ENCODE peak calls at places on chromosome 6, in six cellular contexts. One of them, this sample, is unnamed.

GRCh38 chr6:155782320-155782730 is 326.7 kb upstream of the NOX3 start:
- DNase-seq in CD4-positive, alpha-beta T cell: no peak
- DNase-seq in breast epithelium: peak
- DNase-seq in psoas muscle: no peak
- DNase-seq in pancreas: no peak
- DNase-seq in CD8-positive, alpha-beta T cell: no peak
- DNase-seq in this sample: peak

GRCh38 chr6:39451831-39452230 is 129.3 kb upstream of the KCNK16 start:
- DNase-seq in CD4-positive, alpha-beta T cell: no peak
- DNase-seq in breast epithelium: no peak
- DNase-seq in psoas muscle: no peak
- DNase-seq in pancreas: no peak
- DNase-seq in CD8-positive, alpha-beta T cell: no peak
- DNase-seq in this sample: no peak

GRCh38 chr6:148374040-148374439 is 31.4 kb downstream of the SASH1 start:
- DNase-seq in CD4-positive, alpha-beta T cell: no peak
- DNase-seq in breast epithelium: no peak
- DNase-seq in psoas muscle: no peak
- DNase-seq in pancreas: no peak
- DNase-seq in CD8-positive, alpha-beta T cell: no peak
- DNase-seq in this sample: no peak

GRCh38 chr6:32439139-32439538 is 548 bp upstream of the HLA-DRA start:
- DNase-seq in CD4-positive, alpha-beta T cell: no peak
- DNase-seq in breast epithelium: no peak
- DNase-seq in psoas muscle: no peak
- DNase-seq in pancreas: no peak
- DNase-seq in CD8-positive, alpha-beta T cell: no peak
- DNase-seq in this sample: no peak

GRCh38 chr6:127053032-127053908 is 65.2 kb upstream of the RSPO3 start:
- DNase-seq in CD4-positive, alpha-beta T cell: no peak
- DNase-seq in breast epithelium: no peak
- DNase-seq in psoas muscle: no peak
- DNase-seq in pancreas: no peak
- DNase-seq in CD8-positive, alpha-beta T cell: no peak
- DNase-seq in this sample: no peak

GRCh38 chr6:150229775-150230561 is 87.1 kb downstream of the PPP1R14C start:
- DNase-seq in CD4-positive, alpha-beta T cell: no peak
- DNase-seq in breast epithelium: no peak
- DNase-seq in psoas muscle: no peak
- DNase-seq in pancreas: no peak
- DNase-seq in CD8-positive, alpha-beta T cell: no peak
- DNase-seq in this sample: no peak

GRCh38 chr6:68756454-68757375 is 121.6 kb downstream of the ADGRB3 start:
- DNase-seq in CD4-positive, alpha-beta T cell: no peak
- DNase-seq in breast epithelium: no peak
- DNase-seq in psoas muscle: no peak
- DNase-seq in pancreas: no peak
- DNase-seq in CD8-positive, alpha-beta T cell: no peak
- DNase-seq in this sample: no peak

GRCh38 chr6:166104872-166105271 is 62.8 kb downstream of the TBXT start:
- DNase-seq in CD4-positive, alpha-beta T cell: no peak
- DNase-seq in breast epithelium: no peak
- DNase-seq in psoas muscle: no peak
- DNase-seq in pancreas: no peak
- DNase-seq in CD8-positive, alpha-beta T cell: no peak
- DNase-seq in this sample: no peak

GRCh38 chr6:149060985-149061760 is 256.3 kb upstream of the TAB2 start:
- DNase-seq in CD4-positive, alpha-beta T cell: no peak
- DNase-seq in breast epithelium: no peak
- DNase-seq in psoas muscle: no peak
- DNase-seq in pancreas: no peak
- DNase-seq in CD8-positive, alpha-beta T cell: no peak
- DNase-seq in this sample: peak

GRCh38 chr6:37699138-37699766 is 1.6 kb upstream of the MDGA1 start:
- DNase-seq in CD4-positive, alpha-beta T cell: peak
- DNase-seq in breast epithelium: no peak
- DNase-seq in psoas muscle: no peak
- DNase-seq in pancreas: no peak
- DNase-seq in CD8-positive, alpha-beta T cell: no peak
- DNase-seq in this sample: peak

GRCh38 chr6:12610862-12611261 is 105.7 kb upstream of the PHACTR1 start:
- DNase-seq in CD4-positive, alpha-beta T cell: no peak
- DNase-seq in breast epithelium: no peak
- DNase-seq in psoas muscle: no peak
- DNase-seq in pancreas: no peak
- DNase-seq in CD8-positive, alpha-beta T cell: no peak
- DNase-seq in this sample: no peak

GRCh38 chr6:137805622-137806021 is 61.4 kb upstream of the TNFAIP3 start:
- DNase-seq in CD4-positive, alpha-beta T cell: no peak
- DNase-seq in breast epithelium: no peak
- DNase-seq in psoas muscle: peak
- DNase-seq in pancreas: no peak
- DNase-seq in CD8-positive, alpha-beta T cell: no peak
- DNase-seq in this sample: no peak

GRCh38 chr6:30399390-30400058 is 54.6 kb downstream of the RPP21 start:
- DNase-seq in CD4-positive, alpha-beta T cell: no peak
- DNase-seq in breast epithelium: no peak
- DNase-seq in psoas muscle: no peak
- DNase-seq in pancreas: no peak
- DNase-seq in CD8-positive, alpha-beta T cell: no peak
- DNase-seq in this sample: no peak

GRCh38 chr6:158322724-158323560 is 10.7 kb downstream of the TULP4 start:
- DNase-seq in CD4-positive, alpha-beta T cell: no peak
- DNase-seq in breast epithelium: no peak
- DNase-seq in psoas muscle: no peak
- DNase-seq in pancreas: no peak
- DNase-seq in CD8-positive, alpha-beta T cell: no peak
- DNase-seq in this sample: no peak

GRCh38 chr6:16318538-16318937 is 80.2 kb downstream of the GMPR start:
- DNase-seq in CD4-positive, alpha-beta T cell: no peak
- DNase-seq in breast epithelium: no peak
- DNase-seq in psoas muscle: no peak
- DNase-seq in pancreas: no peak
- DNase-seq in CD8-positive, alpha-beta T cell: no peak
- DNase-seq in this sample: no peak

GRCh38 chr6:109340811-109341210 is 41.5 kb downstream of the CD164 start:
- DNase-seq in CD4-positive, alpha-beta T cell: no peak
- DNase-seq in breast epithelium: no peak
- DNase-seq in psoas muscle: no peak
- DNase-seq in pancreas: no peak
- DNase-seq in CD8-positive, alpha-beta T cell: no peak
- DNase-seq in this sample: no peak

GRCh38 chr6:97136644-97137358 is 146.2 kb downstream of the MMS22L start:
- DNase-seq in CD4-positive, alpha-beta T cell: no peak
- DNase-seq in breast epithelium: no peak
- DNase-seq in psoas muscle: no peak
- DNase-seq in pancreas: no peak
- DNase-seq in CD8-positive, alpha-beta T cell: no peak
- DNase-seq in this sample: no peak

GRCh38 chr6:81865712-81866111 is 113.2 kb upstream of the TENT5A start:
- DNase-seq in CD4-positive, alpha-beta T cell: no peak
- DNase-seq in breast epithelium: no peak
- DNase-seq in psoas muscle: no peak
- DNase-seq in pancreas: no peak
- DNase-seq in CD8-positive, alpha-beta T cell: no peak
- DNase-seq in this sample: no peak

GRCh38 chr6:140909156-140909555 is 1223.6 kb upstream of the GJE1 start:
- DNase-seq in CD4-positive, alpha-beta T cell: no peak
- DNase-seq in breast epithelium: no peak
- DNase-seq in psoas muscle: no peak
- DNase-seq in pancreas: no peak
- DNase-seq in CD8-positive, alpha-beta T cell: no peak
- DNase-seq in this sample: no peak

GRCh38 chr6:134240664-134241431 is 77.1 kb downstream of the SGK1 start:
- DNase-seq in CD4-positive, alpha-beta T cell: peak
- DNase-seq in breast epithelium: peak
- DNase-seq in psoas muscle: peak
- DNase-seq in pancreas: no peak
- DNase-seq in CD8-positive, alpha-beta T cell: peak
- DNase-seq in this sample: peak

GRCh38 chr6:30722280-30723112 is 2.3 kb downstream of the TUBB start:
- DNase-seq in CD4-positive, alpha-beta T cell: peak
- DNase-seq in breast epithelium: peak
- DNase-seq in psoas muscle: peak
- DNase-seq in pancreas: peak
- DNase-seq in CD8-positive, alpha-beta T cell: peak
- DNase-seq in this sample: peak

GRCh38 chr6:137277971-137278602 is 58.9 kb upstream of the IFNGR1 start:
- DNase-seq in CD4-positive, alpha-beta T cell: no peak
- DNase-seq in breast epithelium: no peak
- DNase-seq in psoas muscle: no peak
- DNase-seq in pancreas: no peak
- DNase-seq in CD8-positive, alpha-beta T cell: no peak
- DNase-seq in this sample: no peak

GRCh38 chr6:11042750-11043551 is 1.2 kb downstream of the ELOVL2 start:
- DNase-seq in CD4-positive, alpha-beta T cell: no peak
- DNase-seq in breast epithelium: no peak
- DNase-seq in psoas muscle: no peak
- DNase-seq in pancreas: no peak
- DNase-seq in CD8-positive, alpha-beta T cell: no peak
- DNase-seq in this sample: no peak

GRCh38 chr6:113447088-113447831 is 409.9 kb upstream of the MARCKS start:
- DNase-seq in CD4-positive, alpha-beta T cell: no peak
- DNase-seq in breast epithelium: no peak
- DNase-seq in psoas muscle: no peak
- DNase-seq in pancreas: no peak
- DNase-seq in CD8-positive, alpha-beta T cell: no peak
- DNase-seq in this sample: no peak

GRCh38 chr6:139711714-139712585 is 337.5 kb upstream of the CITED2 start:
- DNase-seq in CD4-positive, alpha-beta T cell: no peak
- DNase-seq in breast epithelium: no peak
- DNase-seq in psoas muscle: no peak
- DNase-seq in pancreas: no peak
- DNase-seq in CD8-positive, alpha-beta T cell: no peak
- DNase-seq in this sample: no peak

GRCh38 chr6:158474961-158475343 is 84.9 kb upstream of the TMEM181 start:
- DNase-seq in CD4-positive, alpha-beta T cell: no peak
- DNase-seq in breast epithelium: no peak
- DNase-seq in psoas muscle: no peak
- DNase-seq in pancreas: no peak
- DNase-seq in CD8-positive, alpha-beta T cell: no peak
- DNase-seq in this sample: peak

GRCh38 chr6:56842602-56843475 is 112.1 kb upstream of the BEND6 start:
- DNase-seq in CD4-positive, alpha-beta T cell: no peak
- DNase-seq in breast epithelium: no peak
- DNase-seq in psoas muscle: peak
- DNase-seq in pancreas: peak
- DNase-seq in CD8-positive, alpha-beta T cell: no peak
- DNase-seq in this sample: no peak

DNA sequence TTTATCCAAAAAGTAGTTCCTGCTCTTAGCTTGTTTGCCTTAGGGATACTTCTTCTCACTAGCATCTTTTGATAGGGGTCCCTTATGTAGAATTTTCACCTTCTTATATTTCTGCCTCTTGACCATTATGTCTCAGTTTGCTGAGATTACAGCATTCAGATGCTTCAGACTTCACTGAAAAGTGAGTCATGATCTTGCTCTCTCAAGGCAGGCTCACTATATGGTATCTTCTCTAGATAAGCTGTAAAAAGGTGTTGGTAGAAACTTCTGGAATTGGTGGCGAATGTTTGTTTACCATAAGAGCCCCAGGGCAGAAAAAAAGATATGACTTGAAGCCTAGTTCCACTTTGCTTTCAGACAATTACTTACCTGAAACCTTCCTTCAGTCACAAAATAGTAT is 19.7 kb downstream of the GTPBP2 start:
- DNase-seq in CD4-positive, alpha-beta T cell: no peak
- DNase-seq in breast epithelium: no peak
- DNase-seq in psoas muscle: no peak
- DNase-seq in pancreas: no peak
- DNase-seq in CD8-positive, alpha-beta T cell: no peak
- DNase-seq in this sample: no peak
- TF ChIP-seq CTCF in CD4-positive, alpha-beta T cell: no peak
- TF ChIP-seq CTCF in breast epithelium: no peak
- TF ChIP-seq CTCF in psoas muscle: no peak
- TF ChIP-seq CTCF in pancreas: no peak
- TF ChIP-seq CTCF in CD8-positive, alpha-beta T cell: no peak
- TF ChIP-seq CTCF in this sample: no peak

GRCh38 chr6:33731035-33731434 is 15.7 kb downstream of the IP6K3 start:
- DNase-seq in CD4-positive, alpha-beta T cell: no peak
- DNase-seq in breast epithelium: no peak
- DNase-seq in psoas muscle: peak
- DNase-seq in pancreas: no peak
- DNase-seq in CD8-positive, alpha-beta T cell: no peak
- DNase-seq in this sample: no peak

GRCh38 chr6:33731751-33732282 is 14.9 kb downstream of the IP6K3 start:
- DNase-seq in CD4-positive, alpha-beta T cell: no peak
- DNase-seq in breast epithelium: peak
- DNase-seq in psoas muscle: peak
- DNase-seq in pancreas: peak
- DNase-seq in CD8-positive, alpha-beta T cell: no peak
- DNase-seq in this sample: no peak

GRCh38 chr6:33732385-33732784 is 14.3 kb downstream of the IP6K3 start:
- DNase-seq in CD4-positive, alpha-beta T cell: no peak
- DNase-seq in breast epithelium: no peak
- DNase-seq in psoas muscle: peak
- DNase-seq in pancreas: no peak
- DNase-seq in CD8-positive, alpha-beta T cell: no peak
- DNase-seq in this sample: no peak

GRCh38 chr6:33733294-33734007 is 13.3 kb downstream of the IP6K3 start:
- DNase-seq in CD4-positive, alpha-beta T cell: no peak
- DNase-seq in breast epithelium: no peak
- DNase-seq in psoas muscle: peak
- DNase-seq in pancreas: no peak
- DNase-seq in CD8-positive, alpha-beta T cell: no peak
- DNase-seq in this sample: no peak

DNA sequence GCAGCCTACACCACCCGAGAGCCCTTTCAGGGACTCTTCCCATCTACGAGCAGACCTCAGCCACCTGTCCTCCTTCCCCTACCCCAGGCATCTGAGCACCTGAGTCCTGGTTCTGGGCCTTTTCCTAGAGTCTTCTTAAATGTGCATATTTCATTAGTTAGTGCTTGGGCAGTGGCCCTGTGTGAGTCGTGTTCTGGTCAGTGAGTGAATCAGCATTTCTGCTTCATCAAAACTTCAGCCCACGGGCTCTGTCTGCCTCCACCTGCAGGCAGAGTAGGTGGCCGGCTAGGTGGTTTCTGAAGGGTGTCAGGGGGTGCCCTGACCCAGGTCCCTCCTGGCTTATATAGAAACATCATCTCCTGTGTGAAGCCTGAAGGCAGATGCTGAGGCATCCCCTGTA is 13.9 kb downstream of the IP6K3 start:
- DNase-seq in CD4-positive, alpha-beta T cell: no peak
- DNase-seq in breast epithelium: no peak
- DNase-seq in psoas muscle: peak
- DNase-seq in pancreas: no peak
- DNase-seq in CD8-positive, alpha-beta T cell: no peak
- DNase-seq in this sample: no peak
- H3K27ac ChIP-seq in CD4-positive, alpha-beta T cell: no peak
- H3K27ac ChIP-seq in breast epithelium: peak
- H3K27ac ChIP-seq in psoas muscle: peak
- H3K27ac ChIP-seq in pancreas: no peak
- H3K27ac ChIP-seq in CD8-positive, alpha-beta T cell: no peak
- H3K27ac ChIP-seq in this sample: no peak

GRCh38 chr6:28809947-28810654 is 113.7 kb downstream of the TRIM27 start:
- DNase-seq in CD4-positive, alpha-beta T cell: no peak
- DNase-seq in breast epithelium: no peak
- DNase-seq in psoas muscle: no peak
- DNase-seq in pancreas: no peak
- DNase-seq in CD8-positive, alpha-beta T cell: no peak
- DNase-seq in this sample: no peak
- TF ChIP-seq CTCF in CD4-positive, alpha-beta T cell: no peak
- TF ChIP-seq CTCF in breast epithelium: no peak
- TF ChIP-seq CTCF in psoas muscle: no peak
- TF ChIP-seq CTCF in pancreas: no peak
- TF ChIP-seq CTCF in CD8-positive, alpha-beta T cell: no peak
- TF ChIP-seq CTCF in this sample: no peak

GRCh38 chr6:42450314-42451145 is 1.2 kb downstream of the TRERF1 start:
- DNase-seq in CD4-positive, alpha-beta T cell: no peak
- DNase-seq in breast epithelium: no peak
- DNase-seq in psoas muscle: no peak
- DNase-seq in pancreas: no peak
- DNase-seq in CD8-positive, alpha-beta T cell: no peak
- DNase-seq in this sample: no peak
- H3K27ac ChIP-seq in CD4-positive, alpha-beta T cell: peak
- H3K27ac ChIP-seq in breast epithelium: peak
- H3K27ac ChIP-seq in psoas muscle: no peak
- H3K27ac ChIP-seq in pancreas: no peak
- H3K27ac ChIP-seq in CD8-positive, alpha-beta T cell: peak
- H3K27ac ChIP-seq in this sample: peak

This sample was measured in stomach.